ENCODE peak calls at places on chromosomes 12 and 14, in six cellular contexts. G is NCI-H526, C is NCI-H524, P is left ventricle myocardium inferior, J is EL, S is epithelial cell of esophagus. R is an unnamed sample.

GRCh38 chr12:131428086-131428685 is 282.7 kb upstream of the SFSWAP start:
- DNase-seq in S (no peak), G (no peak), C (no peak), P (no peak), J (no peak), R (no peak)

GRCh38 chr14:74596747-74597456 is 15.1 kb downstream of the LTBP2 start:
- DNase-seq in S (no peak), G (no peak), J (no peak), P (no peak), C (no peak), R (no peak)

GRCh38 chr12:89346741-89347324 is 5.5 kb downstream of the DUSP6 start:
- DNase-seq in J (peak; percentile 40), P (peak; percentile 26), G (no peak), C (no peak), S (peak; percentile 68), R (no peak)

GRCh38 chr12:68648179-68648578 is 37.5 kb downstream of the RAP1B start:
- DNase-seq in J (no peak), C (no peak), S (no peak), G (no peak), P (no peak), R (no peak)

GRCh38 chr14:94321421-94322271 is 1.5 kb downstream of the SERPINA6 start:
- DNase-seq in P (no peak), S (no peak), C (no peak), J (no peak), G (no peak), R (no peak)

GRCh38 chr14:102280376-102280962 is 24.5 kb downstream of the MOK start:
- DNase-seq in S (peak; percentile 96), J (peak; percentile 100), C (no peak), G (no peak), P (no peak), R (no peak)

GRCh38 chr14:59254146-59254910 is 65.9 kb downstream of the DAAM1 start:
- DNase-seq in J (peak; percentile 94), G (peak; percentile 81), C (no peak), P (peak; percentile 74), S (peak; percentile 65), R (no peak)

GRCh38 chr12:226401-226800 is 12.4 kb upstream of the SLC6A12 start:
- DNase-seq in G (no peak), C (no peak), P (no peak), J (no peak), S (no peak), R (no peak)

GRCh38 chr14:76918176-76918750 is 92.1 kb downstream of the LRRC74A start:
- DNase-seq in J (peak; percentile 80), P (peak; percentile 57), C (peak; percentile 75), G (no peak), S (no peak), R (no peak)

GRCh38 chr12:110543252-110543959 is 39.7 kb downstream of the PPTC7 start:
- DNase-seq in S (peak; percentile 89), C (peak; percentile 69), P (peak; percentile 89), J (no peak), G (no peak), R (no peak)

GRCh38 chr12:78818487-78818886 is 46.1 kb upstream of the SYT1 start:
- DNase-seq in G (no peak), P (no peak), C (no peak), S (peak; percentile 4), J (no peak), R (no peak)

GRCh38 chr12:118315821-118316220 is 56.9 kb downstream of the TAOK3 start:
- DNase-seq in J (no peak), S (no peak), P (no peak), G (no peak), C (no peak), R (no peak)